ENCODE peak calls at places on chromosomes 6 and 20, in nine cellular contexts. D, U, Q, G, F, L, K, B and O are unnamed samples. For H3K9me2, H3K4me1 and H3K27me3, the result is how much of the 10 kb centered on the place peaks cover.

GRCh38 chr6:133978896-133979240 is 25.8 kb downstream of the TBPL1 start:
- DNase-seq in B (no peak), L (peak), U (no peak), F (no peak), G (no peak), D (no peak), K (no peak), Q (peak), O (no peak)

GRCh38 chr20:41650221-41650948 is 32.2 kb upstream of the CHD6 start:
- DNase-seq in F (no peak), K (no peak), U (peak), L (peak), D (no peak), Q (peak), B (no peak), G (peak), O (no peak)

GRCh38 chr6:52499026-52499425 is 77.8 kb downstream of the TRAM2 start:
- DNase-seq in L (no peak), B (no peak), G (peak), D (peak), F (no peak), K (peak), Q (no peak), U (no peak), O (no peak)

GRCh38 chr6:18155273-18155863 is at the start of gene KDM1B:
- DNase-seq in B (peak), Q (peak), L (peak), U (peak), G (peak), D (peak), K (peak), F (peak), O (peak)

GRCh38 chr6:87155920-87156600 is 695 bp downstream of the ZNF292 start:
- DNase-seq in L (no peak), Q (peak), B (no peak), U (peak), G (peak), D (peak), K (peak), F (peak), O (peak)

GRCh38 chr6:71012871-71013456 is 56.1 kb upstream of the B3GAT2 start:
- DNase-seq in G (peak), Q (peak), F (peak), D (peak), L (no peak), K (peak), U (peak), B (peak), O (peak)

GRCh38 chr20:2300002-2300401 is 4.2 kb downstream of the TGM3 start:
- DNase-seq in Q (no peak), B (no peak), U (no peak), K (no peak), L (no peak), F (no peak), G (no peak), D (no peak), O (no peak)

GRCh38 chr6:148507774-148508173 is 165.1 kb downstream of the SASH1 start:
- DNase-seq in K (peak), Q (no peak), D (no peak), U (no peak), B (no peak), F (no peak), L (no peak), G (no peak), O (no peak)

DNA sequence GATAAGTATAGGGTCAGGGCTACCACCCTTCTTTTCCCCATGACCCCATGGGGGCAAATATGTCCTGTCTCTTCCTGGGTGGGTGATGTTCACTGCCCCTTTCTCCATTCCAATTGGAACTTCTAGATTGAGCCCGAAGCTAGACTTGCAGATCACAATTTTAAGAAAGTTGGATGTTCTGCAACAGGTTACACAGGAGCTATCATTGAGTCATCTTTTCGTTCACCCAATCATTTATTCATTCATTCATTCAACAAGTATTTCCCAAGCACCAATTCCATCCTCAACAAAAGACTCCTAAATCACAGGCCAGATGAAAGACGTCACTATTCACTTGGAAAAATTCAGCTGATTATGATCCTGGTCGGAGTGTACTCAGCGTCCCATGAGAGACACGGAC is 71.0 kb upstream of the FOXP4 start:
- DNase-seq in D (no peak), K (no peak), L (no peak), Q (no peak), U (no peak), F (no peak), G (no peak), B (no peak), O (no peak)
- H3K9me2 ChIP-seq in D (under half), K (under half), L (under half), Q (under half), U (under half), F (under half), G (under half), B (under half), O (under half)

DNA sequence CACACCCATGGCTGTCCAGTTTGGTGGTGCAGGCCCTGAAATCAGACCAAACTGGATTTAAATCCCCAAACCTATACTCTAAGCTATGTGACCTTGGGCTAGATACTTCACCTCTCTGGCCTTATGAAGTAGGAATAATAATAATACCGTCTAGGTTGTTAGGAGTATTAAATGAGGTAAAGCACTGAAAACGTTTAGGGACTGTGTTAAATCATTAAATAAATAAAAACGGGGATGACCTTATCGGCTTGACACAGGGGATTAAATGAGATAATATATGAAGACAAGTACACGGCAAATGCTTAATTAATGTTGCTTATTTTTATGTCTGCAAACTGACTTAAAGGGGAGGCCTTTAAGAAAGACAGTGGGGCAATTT is 672 bp upstream of the STK4 start:
- DNase-seq in L (no peak), Q (no peak), F (no peak), U (no peak), D (no peak), B (no peak), K (no peak), G (no peak), O (no peak)
- H3K4me1 ChIP-seq in L (under half), Q (under half), F (under half), U (under half), D (under half), B (under half), K (under half), G (under half), O (half or more)

GRCh38 chr20:33899106-33899505 is 88.0 kb downstream of the CHMP4B start:
- DNase-seq in G (no peak), U (no peak), F (no peak), Q (no peak), B (no peak), D (no peak), L (no peak), K (no peak), O (no peak)

GRCh38 chr20:33894798-33895197 is 83.7 kb downstream of the CHMP4B start:
- DNase-seq in K (peak), U (no peak), F (no peak), D (no peak), Q (no peak), B (no peak), G (no peak), L (no peak), O (no peak)

GRCh38 chr20:33896509-33896908 is 85.4 kb downstream of the CHMP4B start:
- DNase-seq in L (no peak), U (no peak), B (no peak), K (peak), F (no peak), D (no peak), Q (no peak), G (no peak), O (no peak)

GRCh38 chr20:33900515-33901131 is 89.5 kb downstream of the CHMP4B start:
- DNase-seq in U (no peak), K (no peak), B (no peak), F (no peak), G (no peak), L (no peak), Q (no peak), D (no peak), O (no peak)

DNA sequence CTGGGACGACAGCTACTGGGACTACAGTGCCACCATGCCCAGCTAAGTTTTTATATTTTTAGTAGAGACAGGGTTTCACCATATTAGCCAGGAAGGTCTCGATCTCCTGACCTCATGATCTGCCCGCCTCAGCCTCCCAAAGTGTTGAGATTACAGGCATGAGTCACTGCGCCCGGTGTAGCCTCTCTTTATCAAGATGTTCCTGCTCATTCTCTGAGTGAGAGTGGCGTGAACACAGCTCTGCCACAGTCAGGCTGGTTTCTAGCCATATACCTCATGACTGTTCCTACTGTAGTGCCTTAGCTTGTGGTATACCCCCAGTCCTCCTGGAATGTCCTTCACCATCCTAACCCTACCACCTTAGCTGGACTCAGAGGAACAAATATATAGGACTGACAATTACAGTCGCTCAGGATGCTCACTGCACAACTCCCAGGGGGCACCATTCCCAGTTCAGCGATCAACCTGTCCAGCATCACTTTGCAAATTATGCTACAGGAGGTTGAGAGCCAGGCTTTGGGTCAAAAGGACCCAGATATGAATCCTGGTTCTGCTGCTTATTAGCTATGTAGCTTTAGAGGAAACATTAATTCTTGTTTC is 86.3 kb downstream of the CHMP4B start:
- DNase-seq in L (no peak), K (no peak), F (peak), D (no peak), Q (peak), G (no peak), U (no peak), B (peak), O (no peak)
- H3K27me3 ChIP-seq in L (under half), K (under half), F (under half), D (under half), Q (under half), G (under half), U (under half), B (under half), O (under half)

DNA sequence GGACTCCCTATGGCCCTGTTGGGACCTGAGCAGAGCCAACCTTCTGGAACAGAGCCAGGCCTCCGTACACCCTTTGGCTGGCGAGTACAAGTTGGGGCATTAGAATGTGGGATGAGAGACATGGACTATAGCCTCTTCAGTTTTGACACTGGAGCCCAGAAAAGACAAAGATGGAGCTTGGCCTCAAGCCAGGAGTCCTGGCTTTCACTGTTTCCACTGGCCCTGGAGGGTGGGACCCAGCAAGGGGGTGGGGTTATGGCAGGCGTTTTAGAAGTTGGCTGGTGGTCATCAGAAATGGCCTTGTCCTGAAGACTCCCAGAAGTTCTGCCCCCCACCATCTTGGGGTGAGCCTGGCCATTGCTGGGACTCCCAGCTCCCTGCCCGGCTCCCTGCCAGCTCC is 21.8 kb downstream of the ITPR3 start:
- DNase-seq in Q (no peak), F (peak), G (no peak), B (no peak), U (no peak), D (no peak), K (no peak), L (no peak), O (no peak)
- H3K9me2 ChIP-seq in Q (under half), F (under half), G (under half), B (under half), U (under half), D (under half), K (under half), L (under half), O (under half)

GRCh38 chr20:25012616-25013189 is 20.2 kb upstream of the APMAP start:
- DNase-seq in G (no peak), F (no peak), L (no peak), D (no peak), U (no peak), B (no peak), Q (no peak), K (no peak), O (no peak)
- H3K4me1 ChIP-seq in G (under half), F (under half), L (under half), D (under half), U (under half), B (under half), Q (under half), K (under half), O (under half)

DNA sequence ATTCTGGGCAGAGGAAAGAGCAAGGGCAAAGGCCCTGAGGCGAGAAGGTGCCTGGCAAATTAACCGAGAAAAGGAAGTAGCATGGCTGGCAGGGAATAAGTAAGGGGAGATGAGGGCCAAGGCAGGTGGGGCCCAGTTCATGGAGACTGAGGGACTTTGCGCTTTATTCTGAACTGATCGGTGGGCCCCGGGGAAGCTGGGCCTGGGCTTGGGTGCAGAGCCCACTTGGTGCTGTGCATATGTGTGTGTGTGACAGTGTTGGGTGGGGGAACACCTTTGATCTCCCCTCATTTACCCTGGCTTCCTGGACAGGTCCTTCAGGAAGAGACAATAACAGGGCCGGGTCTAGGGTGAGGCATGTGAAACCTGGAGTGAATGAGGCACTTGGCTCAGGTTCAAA is 2.9 kb upstream of the MDFI start:
- DNase-seq in F (no peak), L (no peak), B (no peak), U (no peak), G (no peak), Q (no peak), K (no peak), D (no peak), O (no peak)
- H3K27me3 ChIP-seq in F (under half), L (under half), B (under half), U (under half), G (half or more), Q (under half), K (half or more), D (half or more), O (under half)

GRCh38 chr20:57595041-57596030 is 24.9 kb downstream of the ZBP1 start:
- DNase-seq in Q (no peak), B (no peak), D (no peak), F (no peak), K (no peak), U (no peak), G (no peak), L (no peak), O (no peak)
- H3K9me2 ChIP-seq in Q (under half), B (under half), D (under half), F (under half), K (under half), U (under half), G (under half), L (under half), O (under half)

GRCh38 chr6:30611856-30612194 is 5.2 kb downstream of the PPP1R10 start:
- DNase-seq in Q (no peak), G (no peak), D (no peak), U (no peak), F (no peak), K (no peak), L (no peak), B (no peak), O (no peak)
- H3K4me1 ChIP-seq in Q (under half), G (under half), D (under half), U (under half), F (under half), K (under half), L (under half), B (under half), O (under half)

DNA sequence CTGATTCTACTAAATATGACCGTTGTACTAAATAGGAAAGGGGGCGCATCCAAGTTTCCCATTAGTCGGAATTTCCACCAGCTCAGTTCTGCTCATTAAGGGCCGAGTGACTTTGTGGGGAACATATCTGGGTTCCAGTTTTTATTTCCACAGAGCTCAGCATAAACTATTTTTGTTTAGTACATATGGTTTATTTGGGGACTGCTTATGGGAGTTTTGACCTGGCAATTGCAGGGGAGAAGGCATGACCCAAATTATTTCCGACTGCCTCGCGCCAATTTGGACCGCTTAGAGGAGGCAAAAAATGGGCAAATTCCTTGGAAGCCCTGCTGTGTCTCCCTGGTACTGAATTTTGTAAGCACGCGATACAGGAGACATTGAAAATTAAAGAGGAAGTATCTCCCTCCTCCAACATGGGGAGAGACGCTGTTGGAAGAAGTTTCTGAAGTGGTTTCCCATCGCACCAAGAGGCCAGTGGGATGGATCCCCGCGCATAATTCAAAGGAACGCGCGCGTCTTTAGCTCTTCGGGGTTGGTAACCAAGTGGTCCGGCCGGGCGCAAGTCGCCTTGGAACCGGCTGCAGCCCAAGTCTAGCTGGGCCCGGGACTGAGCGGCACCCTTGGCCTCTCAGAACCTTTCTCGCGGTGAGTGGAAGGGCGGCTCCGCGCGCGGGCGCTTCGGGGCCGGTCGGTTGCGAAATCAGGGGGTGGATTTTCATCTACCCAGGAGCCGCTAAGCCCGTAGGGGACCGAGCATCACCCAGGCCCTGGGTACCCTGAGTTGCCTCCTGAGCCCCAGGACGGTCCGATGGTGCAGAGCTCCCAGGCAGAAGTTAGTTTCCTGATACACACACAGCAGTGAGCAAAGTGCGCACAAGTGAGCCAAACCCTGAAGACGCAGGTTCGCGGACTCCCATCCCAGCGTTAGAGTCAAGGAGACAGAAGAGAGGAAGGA is 6.3 kb downstream of the NKX2-2 start:
- DNase-seq in Q (no peak), F (peak), B (no peak), G (peak), L (no peak), D (no peak), U (no peak), K (no peak), O (no peak)
- H3K27me3 ChIP-seq in Q (half or more), F (half or more), B (under half), G (half or more), L (under half), D (under half), U (half or more), K (half or more), O (under half)

GRCh38 chr20:58401123-58401639 is 12.2 kb downstream of the VAPB start:
- DNase-seq in U (no peak), F (no peak), Q (no peak), B (no peak), K (no peak), L (no peak), G (no peak), D (no peak), O (no peak)

GRCh38 chr20:58403272-58403671 is 14.2 kb downstream of the VAPB start:
- DNase-seq in K (no peak), B (no peak), U (no peak), F (no peak), G (no peak), Q (no peak), L (no peak), D (no peak), O (peak)

GRCh38 chr20:58402305-58402704 is 13.3 kb downstream of the VAPB start:
- DNase-seq in U (no peak), L (no peak), D (no peak), B (no peak), G (no peak), F (no peak), Q (no peak), K (no peak), O (no peak)

GRCh38 chr20:58405504-58406291 is 16.7 kb downstream of the VAPB start:
- DNase-seq in L (no peak), D (no peak), B (no peak), K (no peak), Q (no peak), F (no peak), U (no peak), G (peak), O (no peak)

GRCh38 chr20:58402827-58403226 is 13.8 kb downstream of the VAPB start:
- DNase-seq in D (no peak), F (no peak), Q (no peak), K (no peak), U (no peak), B (no peak), G (no peak), L (no peak), O (no peak)
- H3K9me2 ChIP-seq in D (under half), F (under half), Q (under half), K (under half), U (under half), B (under half), G (under half), L (under half), O (under half)